ENCODE peak calls at places on chromosomes 5 and 9, in seven cellular contexts. A is Caco-2; L is Panc1; F is HCT116; V is aorta; C is effector memory CD4-positive, alpha-beta T cell; I is cardiac muscle cell. N is an unnamed sample. For H3K27me3 and H3K4me1, the result is how much of the 10 kb centered on the place peaks cover.

GRCh38 chr5:77322406-77322805 is 111.9 kb downstream of the PDE8B start:
- DNase-seq in A (no peak), L (no peak), F (no peak), V (no peak), C (no peak), I (no peak), N (no peak)

GRCh38 chr9:134814598-134815215 is 65.9 kb upstream of the FCN2 start:
- DNase-seq in A (no peak), L (no peak), F (no peak), V (no peak), C (no peak), I (no peak), N (no peak)

GRCh38 chr5:71986101-71986500 is 121.2 kb upstream of the MAP1B start:
- DNase-seq in A (no peak), L (no peak), F (no peak), V (no peak), C (no peak), I (no peak), N (no peak)

GRCh38 chr5:146042628-146043279 is 62.6 kb downstream of the PLAC8L1 start:
- DNase-seq in A (no peak), L (no peak), F (peak), V (no peak), C (no peak), I (peak), N (no peak)

GRCh38 chr5:79488058-79488457 is 25.9 kb downstream of the HOMER1 start:
- DNase-seq in A (no peak), L (no peak), F (no peak), V (no peak), C (no peak), I (no peak), N (no peak)

GRCh38 chr9:87958591-87958990 is 15.7 kb downstream of the CDK20 start:
- DNase-seq in A (no peak), L (no peak), F (no peak), V (no peak), C (no peak), I (no peak), N (no peak)

GRCh38 chr9:126623667-126624452 is 10.1 kb downstream of the LMX1B start:
- DNase-seq in A (no peak), L (no peak), F (no peak), V (no peak), C (no peak), I (no peak), N (no peak)

GRCh38 chr9:398085-398484 is 183.4 kb downstream of the DOCK8 start:
- DNase-seq in A (no peak), L (no peak), F (no peak), V (no peak), C (no peak), I (no peak), N (no peak)

GRCh38 chr5:36734422-36734821 is 128.0 kb downstream of the SLC1A3 start:
- DNase-seq in A (peak), L (no peak), F (no peak), V (no peak), C (no peak), I (peak), N (no peak)

GRCh38 chr5:64340293-64340692 is 165.5 kb upstream of the RGS7BP start:
- DNase-seq in A (no peak), L (no peak), F (no peak), V (no peak), C (no peak), I (no peak), N (no peak)

GRCh38 chr9:130453487-130453886 is 8.7 kb downstream of the ASS1 start:
- DNase-seq in A (no peak), L (no peak), F (no peak), V (peak), C (no peak), I (peak), N (no peak)

GRCh38 chr9:74277532-74277931 is 219.6 kb upstream of the RORB start:
- DNase-seq in A (no peak), L (no peak), F (no peak), V (no peak), C (peak), I (no peak), N (no peak)

GRCh38 chr9:19162956-19163355 is 35.7 kb upstream of the PLIN2 start:
- DNase-seq in A (no peak), L (no peak), F (no peak), V (peak), C (no peak), I (peak), N (no peak)

GRCh38 chr5:1272201-1272600 is 22.7 kb downstream of the TERT start:
- DNase-seq in A (no peak), L (no peak), F (no peak), V (no peak), C (no peak), I (no peak), N (no peak)

GRCh38 chr5:56314536-56314935 is 81.4 kb upstream of the ANKRD55 start:
- DNase-seq in A (no peak), L (peak), F (no peak), V (no peak), C (no peak), I (peak), N (no peak)

GRCh38 chr5:61001647-61002046 is 56.6 kb downstream of the NDUFAF2 start:
- DNase-seq in A (no peak), L (no peak), F (no peak), V (no peak), C (no peak), I (no peak), N (no peak)

GRCh38 chr5:125222597-125223240 is 476.3 kb upstream of the ZNF608 start:
- DNase-seq in A (no peak), L (no peak), F (no peak), V (no peak), C (no peak), I (no peak), N (no peak)

GRCh38 chr5:153791339-153791738 is 247.4 kb downstream of the FAM114A2 start:
- DNase-seq in A (no peak), L (no peak), F (no peak), V (no peak), C (no peak), I (no peak), N (no peak)

GRCh38 chr5:172437445-172438303 is 16.7 kb downstream of the SH3PXD2B start:
- DNase-seq in A (no peak), L (no peak), F (peak), V (peak), C (no peak), I (peak), N (no peak)

GRCh38 chr9:126989847-126990821 is 75.6 kb downstream of the RALGPS1 start:
- DNase-seq in A (no peak), L (no peak), F (no peak), V (peak), C (no peak), I (peak), N (no peak)

GRCh38 chr9:86979686-86980085 is 32.4 kb upstream of the GAS1 start:
- DNase-seq in A (no peak), L (no peak), F (no peak), V (no peak), C (no peak), I (peak), N (no peak)

GRCh38 chr9:89612566-89613278 is 7.9 kb downstream of the GADD45G start:
- DNase-seq in A (no peak), L (no peak), F (no peak), V (no peak), C (no peak), I (no peak), N (no peak)

GRCh38 chr5:91219141-91219802 is 163.8 kb downstream of the ARRDC3 start:
- DNase-seq in A (peak), L (no peak), F (no peak), V (no peak), C (no peak), I (peak), N (no peak)

GRCh38 chr9:86494644-86495081 is 140.5 kb upstream of the TUT7 start:
- DNase-seq in A (no peak), L (no peak), F (no peak), V (no peak), C (no peak), I (peak), N (no peak)

GRCh38 chr9:3809724-3810123 is 283.9 kb upstream of the RFX3 start:
- DNase-seq in A (no peak), L (no peak), F (peak), V (no peak), C (no peak), I (no peak), N (no peak)

GRCh38 chr5:124315746-124316415 is 430.6 kb downstream of the ZNF608 start:
- DNase-seq in A (no peak), L (no peak), F (no peak), V (no peak), C (no peak), I (peak), N (no peak)

GRCh38 chr5:138391859-138392386 is 39.4 kb downstream of the KDM3B start:
- DNase-seq in A (no peak), L (no peak), F (no peak), V (no peak), C (no peak), I (no peak), N (no peak)

GRCh38 chr9:81035171-81035570 is 654.2 kb downstream of the TLE1 start:
- DNase-seq in A (no peak), L (no peak), F (no peak), V (no peak), C (no peak), I (peak), N (no peak)

GRCh38 chr9:107698779-107699564 is 209.4 kb upstream of the KLF4 start:
- DNase-seq in A (no peak), L (no peak), F (no peak), V (no peak), C (no peak), I (no peak), N (no peak)

GRCh38 chr5:38905516-38905915 is 59.7 kb downstream of the OSMR start:
- DNase-seq in A (no peak), L (no peak), F (no peak), V (no peak), C (no peak), I (no peak), N (no peak)

GRCh38 chr9:86983260-86984255 is 36.3 kb upstream of the GAS1 start:
- DNase-seq in A (no peak), L (no peak), F (no peak), V (no peak), C (no peak), I (peak), N (no peak)

GRCh38 chr9:68678430-68678829 is 26.6 kb upstream of the PIP5K1B start:
- DNase-seq in A (peak), L (no peak), F (peak), V (no peak), C (no peak), I (peak), N (no peak)

GRCh38 chr5:93622240-93622885 is 39.3 kb downstream of the NR2F1 start:
- DNase-seq in A (peak), L (no peak), F (no peak), V (no peak), C (peak), I (peak), N (peak)

GRCh38 chr9:5582835-5583195 is 46.1 kb upstream of the RIC1 start:
- DNase-seq in A (no peak), L (no peak), F (no peak), V (no peak), C (no peak), I (peak), N (peak)

DNA sequence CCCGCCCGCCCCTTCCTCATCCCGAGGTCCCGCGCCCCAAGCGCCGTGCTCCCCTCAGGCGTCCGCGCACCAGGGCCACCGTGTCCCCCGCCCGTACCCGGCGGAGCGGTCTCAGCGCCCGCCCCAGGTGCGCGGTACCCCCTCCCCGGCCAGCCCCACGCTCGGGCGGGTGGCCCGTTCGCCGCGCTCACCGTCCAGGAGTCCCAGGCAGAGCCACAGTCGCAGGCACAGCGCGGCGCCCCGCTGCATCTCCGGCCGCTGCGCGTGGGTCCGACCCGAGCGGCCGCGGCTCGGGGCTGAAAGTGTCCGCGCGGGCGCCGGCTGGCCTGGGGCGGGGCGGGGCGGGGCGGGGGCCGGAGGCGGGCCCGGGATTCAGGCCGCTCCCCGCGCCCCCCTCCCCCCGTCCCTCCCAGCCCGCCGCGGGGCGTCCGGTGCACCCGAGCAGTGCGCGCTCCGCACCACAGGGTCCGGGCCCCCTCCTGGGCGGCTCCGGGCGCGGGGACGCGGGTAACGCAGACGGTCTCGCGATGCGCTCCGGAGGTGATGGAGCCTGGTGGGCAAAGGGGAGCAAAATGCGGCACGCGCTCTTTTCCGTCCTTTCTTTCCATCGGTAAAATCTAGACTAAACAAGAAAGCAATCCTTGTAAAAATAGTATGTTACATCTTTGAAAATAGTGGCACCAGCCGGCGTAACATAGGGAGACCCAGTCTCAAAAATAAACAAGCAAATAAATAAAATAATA is at the start of gene FLT4:
- DNase-seq in A (no peak), L (no peak), F (no peak), V (no peak), C (no peak), I (no peak), N (no peak)
- H3K27me3 ChIP-seq in A (under half), L (under half), F (under half), V (under half), C (under half), I (half or more), N (under half)

GRCh38 chr9:18061856-18062255 is 412.1 kb upstream of the ADAMTSL1 start:
- DNase-seq in A (no peak), L (no peak), F (no peak), V (no peak), C (no peak), I (peak), N (no peak)
- H3K4me1 ChIP-seq in A (under half), L (under half), F (under half), V (under half), C (under half), I (under half), N (under half)

DNA sequence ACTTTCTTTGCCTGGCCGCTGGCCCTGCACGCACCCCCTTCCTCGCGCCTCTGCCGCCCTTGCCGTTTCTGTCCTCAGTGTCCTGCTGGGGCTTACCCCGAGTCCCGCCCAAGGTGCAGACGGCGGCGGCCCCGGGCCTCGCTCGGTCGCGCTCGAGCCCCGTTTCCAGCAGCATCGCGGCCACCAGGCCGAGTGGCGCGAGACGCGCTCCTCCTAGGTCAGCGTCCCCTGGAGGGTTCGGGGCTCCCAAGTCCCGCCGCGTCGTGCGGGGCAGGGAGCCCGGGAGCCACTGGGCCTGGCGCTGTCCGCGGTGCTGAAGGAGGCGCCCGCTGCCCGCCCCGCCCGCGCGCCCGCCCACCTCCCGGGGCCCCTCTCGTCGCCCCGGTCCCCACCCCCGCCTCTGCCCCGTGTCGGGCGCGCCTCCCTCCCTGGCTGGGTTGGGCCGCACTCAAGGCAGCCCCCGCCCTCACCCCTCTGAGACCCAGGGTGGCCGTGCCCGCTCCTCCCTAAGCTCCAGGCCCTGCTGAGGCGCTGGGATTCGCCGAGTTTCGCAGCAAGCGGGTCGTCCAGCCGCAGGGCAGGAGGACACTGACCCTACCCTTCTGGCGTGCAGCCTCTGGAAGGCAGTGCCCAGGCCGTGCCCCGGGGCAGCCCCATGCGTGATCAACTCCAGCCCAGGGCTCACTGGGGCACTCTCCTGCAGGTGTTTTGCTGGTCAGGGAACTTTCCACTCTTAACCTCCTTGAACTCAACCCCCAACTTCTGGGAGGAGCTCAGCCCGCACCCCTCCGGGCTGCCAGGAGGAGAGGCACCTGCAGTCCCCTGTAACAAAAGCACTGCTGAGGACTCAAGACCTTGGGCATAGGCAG is at the start of gene LHX3:
- DNase-seq in A (no peak), L (no peak), F (no peak), V (no peak), C (no peak), I (peak), N (no peak)
- H3K27me3 ChIP-seq in A (under half), L (under half), F (under half), V (under half), C (under half), I (half or more), N (under half)

GRCh38 chr5:135030123-135030517 is 3.9 kb downstream of the PITX1 start:
- DNase-seq in A (no peak), L (no peak), F (no peak), V (no peak), C (no peak), I (no peak), N (no peak)
- H3K4me1 ChIP-seq in A (under half), L (under half), F (under half), V (under half), C (under half), I (under half), N (under half)

GRCh38 chr9:95515272-95516113 is 1.3 kb downstream of the PTCH1 start:
- DNase-seq in A (peak), L (no peak), F (no peak), V (no peak), C (no peak), I (no peak), N (peak)

GRCh38 chr9:95516736-95517558 is at the start of gene PTCH1:
- DNase-seq in A (peak), L (no peak), F (no peak), V (peak), C (peak), I (peak), N (peak)

GRCh38 chr9:95518026-95518425 is 1.3 kb upstream of the PTCH1 start:
- DNase-seq in A (no peak), L (no peak), F (no peak), V (no peak), C (no peak), I (no peak), N (no peak)

GRCh38 chr9:95517559-95517933 is 775 bp upstream of the PTCH1 start:
- DNase-seq in A (no peak), L (no peak), F (no peak), V (no peak), C (no peak), I (no peak), N (no peak)

DNA sequence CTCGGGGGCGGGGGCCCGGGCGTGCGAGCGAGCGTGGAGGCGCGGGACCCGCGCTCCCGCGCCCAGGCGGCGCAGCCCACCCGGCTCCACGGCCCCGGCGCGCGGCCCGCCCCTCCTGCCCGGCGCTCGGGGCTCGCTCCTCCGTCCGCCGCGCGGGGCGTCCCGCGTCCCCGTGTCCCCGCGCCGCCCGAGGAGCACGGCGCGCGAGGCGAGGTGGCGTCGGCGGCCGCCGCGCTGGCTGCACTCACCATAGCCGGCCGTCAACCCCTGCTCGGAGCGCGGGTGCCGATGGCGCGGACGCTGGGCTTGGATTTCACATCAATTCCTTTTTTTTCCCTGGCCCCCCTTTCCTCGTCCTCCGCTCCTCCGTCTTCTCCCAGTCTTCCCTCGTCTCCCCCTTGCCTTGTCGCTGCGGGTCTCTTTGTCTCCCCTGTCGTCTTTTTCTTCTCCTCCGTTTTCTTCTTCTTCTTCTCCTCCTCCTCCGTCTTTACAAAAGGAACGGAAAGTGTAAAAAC is 493 bp downstream of the PTCH1 start:
- DNase-seq in A (no peak), L (no peak), F (no peak), V (no peak), C (no peak), I (no peak), N (no peak)
- H3K27me3 ChIP-seq in A (under half), L (under half), F (under half), V (under half), C (under half), I (under half), N (under half)

GRCh38 chr9:132793606-132794580 is 84.2 kb downstream of the AK8 start:
- DNase-seq in A (no peak), L (no peak), F (no peak), V (no peak), C (no peak), I (no peak), N (no peak)
- H3K4me1 ChIP-seq in A (under half), L (under half), F (under half), V (under half), C (under half), I (under half), N (under half)

GRCh38 chr5:96976-97640 is 5.1 kb downstream of the PLEKHG4B start:
- DNase-seq in A (peak), L (no peak), F (no peak), V (no peak), C (no peak), I (no peak), N (no peak)
- H3K27me3 ChIP-seq in A (under half), L (under half), F (under half), V (under half), C (under half), I (under half), N (under half)

N was measured in CD4-positive, CD25-positive, alpha-beta regulatory T cell.